ENCODE peak calls at places on chromosomes 6 and 20, in ten cellular contexts. One of them, this sample, is unnamed.

GRCh38 chr6:158211273-158212055 is 43.3 kb downstream of the GTF2H5 start:
- DNase-seq in lower lobe of right lung: no peak
- DNase-seq in CD8-positive, alpha-beta memory T cell: no peak
- DNase-seq in dorsolateral prefrontal cortex: no peak
- DNase-seq in suprapubic skin: no peak
- DNase-seq in lower leg skin: no peak
- DNase-seq in bronchial epithelial cell: peak
- DNase-seq in BE2C: no peak
- DNase-seq in hepatocyte: no peak
- DNase-seq in AG10803: peak
- DNase-seq in this sample: peak

GRCh38 chr6:2909718-2910117 is 6.6 kb upstream of the SERPINB9 start:
- DNase-seq in CD8-positive, alpha-beta memory T cell: no peak
- DNase-seq in AG10803: no peak
- DNase-seq in BE2C: no peak
- DNase-seq in bronchial epithelial cell: peak
- DNase-seq in dorsolateral prefrontal cortex: no peak
- DNase-seq in lower lobe of right lung: no peak
- DNase-seq in lower leg skin: no peak
- DNase-seq in suprapubic skin: no peak
- DNase-seq in hepatocyte: no peak
- DNase-seq in this sample: no peak

GRCh38 chr6:6753301-6753700 is 164.8 kb downstream of the LY86 start:
- DNase-seq in hepatocyte: no peak
- DNase-seq in dorsolateral prefrontal cortex: no peak
- DNase-seq in lower lobe of right lung: no peak
- DNase-seq in suprapubic skin: no peak
- DNase-seq in lower leg skin: no peak
- DNase-seq in CD8-positive, alpha-beta memory T cell: no peak
- DNase-seq in BE2C: no peak
- DNase-seq in AG10803: no peak
- DNase-seq in bronchial epithelial cell: no peak
- DNase-seq in this sample: no peak

GRCh38 chr6:140542858-140543257 is 1168.4 kb upstream of the CITED2 start:
- DNase-seq in lower leg skin: no peak
- DNase-seq in hepatocyte: no peak
- DNase-seq in BE2C: no peak
- DNase-seq in CD8-positive, alpha-beta memory T cell: no peak
- DNase-seq in suprapubic skin: no peak
- DNase-seq in dorsolateral prefrontal cortex: no peak
- DNase-seq in lower lobe of right lung: no peak
- DNase-seq in AG10803: no peak
- DNase-seq in bronchial epithelial cell: no peak
- DNase-seq in this sample: no peak

GRCh38 chr20:19735446-19735845 is 22.6 kb upstream of the RIN2 start:
- DNase-seq in lower lobe of right lung: no peak
- DNase-seq in lower leg skin: peak
- DNase-seq in BE2C: peak
- DNase-seq in bronchial epithelial cell: peak
- DNase-seq in hepatocyte: peak
- DNase-seq in suprapubic skin: peak
- DNase-seq in AG10803: peak
- DNase-seq in CD8-positive, alpha-beta memory T cell: no peak
- DNase-seq in dorsolateral prefrontal cortex: peak
- DNase-seq in this sample: peak

GRCh38 chr6:81750660-81751387 is 1.7 kb downstream of the TENT5A start:
- DNase-seq in dorsolateral prefrontal cortex: no peak
- DNase-seq in suprapubic skin: no peak
- DNase-seq in bronchial epithelial cell: peak
- DNase-seq in lower leg skin: no peak
- DNase-seq in AG10803: no peak
- DNase-seq in CD8-positive, alpha-beta memory T cell: no peak
- DNase-seq in BE2C: no peak
- DNase-seq in lower lobe of right lung: no peak
- DNase-seq in hepatocyte: no peak
- DNase-seq in this sample: peak

GRCh38 chr6:37820713-37821069 is 1.2 kb downstream of the ZFAND3 start:
- DNase-seq in lower lobe of right lung: no peak
- DNase-seq in CD8-positive, alpha-beta memory T cell: no peak
- DNase-seq in BE2C: no peak
- DNase-seq in lower leg skin: no peak
- DNase-seq in dorsolateral prefrontal cortex: no peak
- DNase-seq in bronchial epithelial cell: no peak
- DNase-seq in AG10803: no peak
- DNase-seq in hepatocyte: peak
- DNase-seq in suprapubic skin: no peak
- DNase-seq in this sample: no peak

GRCh38 chr6:208379-208778 is 83.9 kb upstream of the DUSP22 start:
- DNase-seq in bronchial epithelial cell: no peak
- DNase-seq in hepatocyte: no peak
- DNase-seq in BE2C: no peak
- DNase-seq in lower leg skin: no peak
- DNase-seq in lower lobe of right lung: no peak
- DNase-seq in AG10803: no peak
- DNase-seq in suprapubic skin: no peak
- DNase-seq in CD8-positive, alpha-beta memory T cell: no peak
- DNase-seq in dorsolateral prefrontal cortex: no peak
- DNase-seq in this sample: no peak

GRCh38 chr6:167394330-167394729 is 69.4 kb downstream of the TTLL2 start:
- DNase-seq in suprapubic skin: no peak
- DNase-seq in bronchial epithelial cell: no peak
- DNase-seq in lower lobe of right lung: no peak
- DNase-seq in BE2C: no peak
- DNase-seq in AG10803: no peak
- DNase-seq in lower leg skin: peak
- DNase-seq in CD8-positive, alpha-beta memory T cell: no peak
- DNase-seq in dorsolateral prefrontal cortex: no peak
- DNase-seq in hepatocyte: no peak
- DNase-seq in this sample: peak

GRCh38 chr6:155472886-155473285 is 17.2 kb upstream of the NOX3 start:
- DNase-seq in AG10803: peak
- DNase-seq in dorsolateral prefrontal cortex: no peak
- DNase-seq in lower leg skin: no peak
- DNase-seq in CD8-positive, alpha-beta memory T cell: no peak
- DNase-seq in bronchial epithelial cell: no peak
- DNase-seq in suprapubic skin: no peak
- DNase-seq in BE2C: no peak
- DNase-seq in lower lobe of right lung: no peak
- DNase-seq in hepatocyte: no peak
- DNase-seq in this sample: no peak

GRCh38 chr6:33431880-33432541 is 12.1 kb downstream of the SYNGAP1 start:
- DNase-seq in suprapubic skin: peak
- DNase-seq in BE2C: no peak
- DNase-seq in lower leg skin: no peak
- DNase-seq in dorsolateral prefrontal cortex: no peak
- DNase-seq in AG10803: no peak
- DNase-seq in CD8-positive, alpha-beta memory T cell: no peak
- DNase-seq in bronchial epithelial cell: no peak
- DNase-seq in hepatocyte: no peak
- DNase-seq in lower lobe of right lung: peak
- DNase-seq in this sample: no peak
- H3K4me3 ChIP-seq in suprapubic skin: no peak
- H3K4me3 ChIP-seq in BE2C: no peak
- H3K4me3 ChIP-seq in lower leg skin: no peak
- H3K4me3 ChIP-seq in dorsolateral prefrontal cortex: no peak
- H3K4me3 ChIP-seq in AG10803: no peak
- H3K4me3 ChIP-seq in CD8-positive, alpha-beta memory T cell: peak
- H3K4me3 ChIP-seq in bronchial epithelial cell: no peak
- H3K4me3 ChIP-seq in hepatocyte: no peak
- H3K4me3 ChIP-seq in lower lobe of right lung: no peak
- H3K4me3 ChIP-seq in this sample: no peak

GRCh38 chr6:44933113-44933512 is 395.0 kb upstream of the RUNX2 start:
- DNase-seq in AG10803: no peak
- DNase-seq in dorsolateral prefrontal cortex: no peak
- DNase-seq in suprapubic skin: no peak
- DNase-seq in lower lobe of right lung: no peak
- DNase-seq in CD8-positive, alpha-beta memory T cell: peak
- DNase-seq in lower leg skin: no peak
- DNase-seq in hepatocyte: no peak
- DNase-seq in BE2C: no peak
- DNase-seq in bronchial epithelial cell: no peak
- DNase-seq in this sample: no peak
- H3K4me3 ChIP-seq in AG10803: no peak
- H3K4me3 ChIP-seq in dorsolateral prefrontal cortex: no peak
- H3K4me3 ChIP-seq in suprapubic skin: no peak
- H3K4me3 ChIP-seq in lower lobe of right lung: no peak
- H3K4me3 ChIP-seq in CD8-positive, alpha-beta memory T cell: peak
- H3K4me3 ChIP-seq in lower leg skin: no peak
- H3K4me3 ChIP-seq in hepatocyte: no peak
- H3K4me3 ChIP-seq in BE2C: no peak
- H3K4me3 ChIP-seq in bronchial epithelial cell: no peak
- H3K4me3 ChIP-seq in this sample: peak

DNA sequence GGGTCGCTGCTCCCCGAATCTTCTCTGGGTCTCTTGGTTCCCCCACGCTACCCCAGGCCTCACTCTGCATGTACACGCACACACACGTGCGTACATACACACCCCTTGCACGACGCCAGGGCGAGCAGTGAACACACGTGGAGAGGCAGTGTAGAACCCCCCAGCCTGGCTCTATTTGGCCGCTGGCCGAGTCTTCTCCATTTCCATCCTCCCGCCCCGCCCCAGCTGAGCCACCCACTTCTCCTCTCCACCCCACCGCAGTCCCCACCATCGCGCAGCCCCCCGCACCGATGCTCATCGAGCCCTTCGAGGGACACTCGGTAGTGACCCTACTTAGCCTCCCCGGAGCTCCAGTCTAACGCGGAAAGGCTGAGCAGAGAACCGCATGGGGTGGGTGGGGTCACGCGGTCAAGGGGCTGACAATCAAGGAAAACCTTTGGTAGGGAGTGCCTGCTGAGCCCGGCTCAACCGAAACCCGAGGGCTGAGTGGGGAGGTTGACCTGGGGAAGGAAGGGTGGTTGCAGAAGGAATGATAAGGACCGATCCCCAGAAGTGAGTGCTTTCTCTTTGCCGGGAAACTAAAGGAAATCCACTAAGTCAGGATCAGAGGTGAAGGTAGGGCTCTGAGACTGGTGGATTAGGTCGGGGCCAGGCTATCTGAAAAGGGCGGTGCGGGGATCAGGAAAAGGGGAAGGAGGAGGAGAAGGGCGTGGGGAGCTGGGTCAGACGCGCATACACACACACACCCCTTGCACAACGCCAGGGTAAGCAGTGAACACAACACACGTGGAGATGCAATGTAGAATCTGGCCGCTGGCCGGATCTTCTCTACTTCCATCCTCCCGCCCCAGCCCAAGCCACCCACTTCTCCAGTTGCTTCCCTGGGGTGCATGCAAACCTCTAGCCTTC is 49.8 kb downstream of the CPXM1 start:
- DNase-seq in BE2C: no peak
- DNase-seq in lower leg skin: peak
- DNase-seq in bronchial epithelial cell: peak
- DNase-seq in CD8-positive, alpha-beta memory T cell: no peak
- DNase-seq in suprapubic skin: peak
- DNase-seq in dorsolateral prefrontal cortex: no peak
- DNase-seq in hepatocyte: peak
- DNase-seq in lower lobe of right lung: peak
- DNase-seq in AG10803: peak
- DNase-seq in this sample: no peak
- H3K4me3 ChIP-seq in BE2C: no peak
- H3K4me3 ChIP-seq in lower leg skin: no peak
- H3K4me3 ChIP-seq in bronchial epithelial cell: no peak
- H3K4me3 ChIP-seq in CD8-positive, alpha-beta memory T cell: peak
- H3K4me3 ChIP-seq in suprapubic skin: peak
- H3K4me3 ChIP-seq in dorsolateral prefrontal cortex: no peak
- H3K4me3 ChIP-seq in hepatocyte: no peak
- H3K4me3 ChIP-seq in lower lobe of right lung: peak
- H3K4me3 ChIP-seq in AG10803: peak
- H3K4me3 ChIP-seq in this sample: no peak

GRCh38 chr6:127515234-127515793 is 3.8 kb downstream of the MTCL3 start:
- DNase-seq in hepatocyte: peak
- DNase-seq in lower leg skin: peak
- DNase-seq in BE2C: no peak
- DNase-seq in lower lobe of right lung: no peak
- DNase-seq in AG10803: no peak
- DNase-seq in bronchial epithelial cell: no peak
- DNase-seq in dorsolateral prefrontal cortex: peak
- DNase-seq in CD8-positive, alpha-beta memory T cell: no peak
- DNase-seq in suprapubic skin: no peak
- DNase-seq in this sample: no peak

GRCh38 chr6:127516676-127517273 is 2.4 kb downstream of the MTCL3 start:
- DNase-seq in lower leg skin: no peak
- DNase-seq in lower lobe of right lung: no peak
- DNase-seq in AG10803: no peak
- DNase-seq in CD8-positive, alpha-beta memory T cell: no peak
- DNase-seq in suprapubic skin: no peak
- DNase-seq in BE2C: peak
- DNase-seq in bronchial epithelial cell: peak
- DNase-seq in hepatocyte: peak
- DNase-seq in dorsolateral prefrontal cortex: peak
- DNase-seq in this sample: peak

GRCh38 chr6:127513425-127513824 is 5.7 kb downstream of the MTCL3 start:
- DNase-seq in hepatocyte: no peak
- DNase-seq in bronchial epithelial cell: no peak
- DNase-seq in dorsolateral prefrontal cortex: no peak
- DNase-seq in AG10803: no peak
- DNase-seq in suprapubic skin: no peak
- DNase-seq in lower leg skin: no peak
- DNase-seq in BE2C: no peak
- DNase-seq in lower lobe of right lung: no peak
- DNase-seq in CD8-positive, alpha-beta memory T cell: no peak
- DNase-seq in this sample: no peak

GRCh38 chr6:127515794-127516675 is 3.1 kb downstream of the MTCL3 start:
- DNase-seq in CD8-positive, alpha-beta memory T cell: peak
- DNase-seq in lower lobe of right lung: peak
- DNase-seq in BE2C: peak
- DNase-seq in bronchial epithelial cell: no peak
- DNase-seq in suprapubic skin: no peak
- DNase-seq in hepatocyte: peak
- DNase-seq in AG10803: peak
- DNase-seq in lower leg skin: peak
- DNase-seq in dorsolateral prefrontal cortex: peak
- DNase-seq in this sample: peak

DNA sequence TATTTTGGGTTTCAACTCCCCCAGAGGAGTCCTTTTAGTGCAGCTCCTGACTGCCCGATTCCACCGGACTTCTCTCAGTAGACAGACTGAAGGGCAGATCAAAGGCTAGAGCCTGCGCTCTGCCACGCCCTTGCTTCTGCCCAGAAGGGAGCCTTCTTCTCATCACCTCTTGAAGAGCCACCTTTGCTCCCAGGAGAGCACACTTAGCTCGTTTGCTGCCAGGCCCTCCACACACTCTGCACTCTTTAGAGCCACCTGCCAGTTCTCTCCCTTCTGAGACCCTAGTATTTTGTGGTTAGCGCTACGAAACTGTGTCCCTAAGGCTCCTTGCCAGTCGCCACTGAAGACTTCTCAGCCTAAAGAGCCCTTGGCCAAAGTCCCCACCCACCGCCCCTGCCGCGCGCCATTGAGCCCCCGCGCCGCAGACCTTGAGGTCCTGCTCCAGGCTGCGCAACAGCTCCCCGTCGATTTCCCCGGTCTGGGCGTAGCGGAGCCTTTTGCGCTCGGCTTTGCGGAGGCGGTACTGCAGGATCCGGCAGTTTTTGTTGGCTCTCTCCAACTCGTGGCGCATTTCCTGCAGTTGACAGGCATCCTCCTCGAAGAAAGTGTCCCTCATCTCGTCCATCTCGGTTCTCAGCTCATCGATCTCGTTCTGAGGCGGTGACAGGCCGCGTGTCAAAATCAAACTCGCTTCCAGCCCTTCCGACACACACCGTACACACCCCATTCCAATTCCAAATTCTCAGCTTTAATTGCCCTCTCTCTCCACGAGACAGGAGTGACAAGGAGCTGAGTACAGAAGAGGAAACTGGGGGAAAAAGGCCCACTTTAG is 4.5 kb downstream of the MTCL3 start:
- DNase-seq in dorsolateral prefrontal cortex: peak
- DNase-seq in bronchial epithelial cell: no peak
- DNase-seq in lower lobe of right lung: peak
- DNase-seq in suprapubic skin: peak
- DNase-seq in lower leg skin: peak
- DNase-seq in CD8-positive, alpha-beta memory T cell: peak
- DNase-seq in hepatocyte: peak
- DNase-seq in AG10803: peak
- DNase-seq in BE2C: peak
- DNase-seq in this sample: no peak
- H3K4me3 ChIP-seq in dorsolateral prefrontal cortex: peak
- H3K4me3 ChIP-seq in bronchial epithelial cell: no peak
- H3K4me3 ChIP-seq in lower lobe of right lung: peak
- H3K4me3 ChIP-seq in suprapubic skin: peak
- H3K4me3 ChIP-seq in lower leg skin: no peak
- H3K4me3 ChIP-seq in CD8-positive, alpha-beta memory T cell: peak
- H3K4me3 ChIP-seq in hepatocyte: peak
- H3K4me3 ChIP-seq in AG10803: peak
- H3K4me3 ChIP-seq in BE2C: peak
- H3K4me3 ChIP-seq in this sample: no peak